ENCODE peak calls at places on chromosomes 3 and 15, in eight cellular contexts. One of them, this sample, is unnamed.

GRCh38 chr3:118682916-118683315 is 351.7 kb downstream of the IGSF11 start:
- DNase-seq in HT-29: no peak
- DNase-seq in caudate nucleus: no peak
- DNase-seq in CD8-positive, alpha-beta T cell: no peak
- DNase-seq in NCI-H2081: no peak
- DNase-seq in GM12891: no peak
- DNase-seq in CD8-positive, alpha-beta memory T cell: no peak
- DNase-seq in NCI-H2029 treated with DMSO at 0.1 percent for 48 hours: no peak
- DNase-seq in this sample: no peak

GRCh38 chr3:49028673-49029562 is at the start of gene IMPDH2:
- DNase-seq in caudate nucleus: peak; percentile 92
- DNase-seq in HT-29: peak; percentile 88
- DNase-seq in CD8-positive, alpha-beta memory T cell: peak; percentile 93
- DNase-seq in NCI-H2029 treated with DMSO at 0.1 percent for 48 hours: peak; percentile 66
- DNase-seq in GM12891: peak; percentile 70
- DNase-seq in NCI-H2081: peak; percentile 83
- DNase-seq in CD8-positive, alpha-beta T cell: peak; percentile 94
- DNase-seq in this sample: peak; percentile 95

GRCh38 chr15:57198654-57199241 is 177.6 kb upstream of the CGNL1 start:
- DNase-seq in caudate nucleus: no peak
- DNase-seq in NCI-H2081: peak; percentile 70
- DNase-seq in NCI-H2029 treated with DMSO at 0.1 percent for 48 hours: peak; percentile 76
- DNase-seq in HT-29: peak; percentile 76
- DNase-seq in GM12891: no peak
- DNase-seq in CD8-positive, alpha-beta memory T cell: no peak
- DNase-seq in CD8-positive, alpha-beta T cell: no peak
- DNase-seq in this sample: no peak

GRCh38 chr3:104069114-104069513 is 1297.6 kb upstream of the ALCAM start:
- DNase-seq in CD8-positive, alpha-beta memory T cell: no peak
- DNase-seq in caudate nucleus: no peak
- DNase-seq in CD8-positive, alpha-beta T cell: no peak
- DNase-seq in NCI-H2081: no peak
- DNase-seq in GM12891: no peak
- DNase-seq in HT-29: no peak
- DNase-seq in NCI-H2029 treated with DMSO at 0.1 percent for 48 hours: no peak
- DNase-seq in this sample: no peak

GRCh38 chr3:175009294-175009693 is 150.2 kb downstream of the NAALADL2 start:
- DNase-seq in NCI-H2029 treated with DMSO at 0.1 percent for 48 hours: no peak
- DNase-seq in GM12891: no peak
- DNase-seq in CD8-positive, alpha-beta T cell: no peak
- DNase-seq in HT-29: no peak
- DNase-seq in NCI-H2081: no peak
- DNase-seq in CD8-positive, alpha-beta memory T cell: no peak
- DNase-seq in caudate nucleus: no peak
- DNase-seq in this sample: no peak

GRCh38 chr15:69926011-69926410 is 171.7 kb downstream of the TLE3 start:
- DNase-seq in caudate nucleus: no peak
- DNase-seq in NCI-H2081: no peak
- DNase-seq in CD8-positive, alpha-beta memory T cell: no peak
- DNase-seq in CD8-positive, alpha-beta T cell: no peak
- DNase-seq in NCI-H2029 treated with DMSO at 0.1 percent for 48 hours: no peak
- DNase-seq in HT-29: no peak
- DNase-seq in GM12891: no peak
- DNase-seq in this sample: no peak

GRCh38 chr3:43970920-43971319 is 270.8 kb upstream of the TOPAZ1 start:
- DNase-seq in caudate nucleus: no peak
- DNase-seq in CD8-positive, alpha-beta T cell: no peak
- DNase-seq in NCI-H2029 treated with DMSO at 0.1 percent for 48 hours: no peak
- DNase-seq in HT-29: no peak
- DNase-seq in GM12891: no peak
- DNase-seq in NCI-H2081: no peak
- DNase-seq in CD8-positive, alpha-beta memory T cell: no peak
- DNase-seq in this sample: no peak

GRCh38 chr3:115836944-115837343 is 213.6 kb downstream of the GAP43 start:
- DNase-seq in NCI-H2029 treated with DMSO at 0.1 percent for 48 hours: no peak
- DNase-seq in CD8-positive, alpha-beta T cell: no peak
- DNase-seq in GM12891: no peak
- DNase-seq in CD8-positive, alpha-beta memory T cell: no peak
- DNase-seq in HT-29: peak; percentile 55
- DNase-seq in caudate nucleus: no peak
- DNase-seq in NCI-H2081: peak; percentile 9
- DNase-seq in this sample: no peak

GRCh38 chr3:46538803-46539442 is 27.2 kb downstream of the LRRC2 start:
- DNase-seq in HT-29: no peak
- DNase-seq in NCI-H2081: peak; percentile 13
- DNase-seq in caudate nucleus: peak; percentile 2
- DNase-seq in CD8-positive, alpha-beta T cell: peak; percentile 87
- DNase-seq in CD8-positive, alpha-beta memory T cell: peak; percentile 91
- DNase-seq in GM12891: peak; percentile 31
- DNase-seq in NCI-H2029 treated with DMSO at 0.1 percent for 48 hours: no peak
- DNase-seq in this sample: peak; percentile 33

GRCh38 chr3:12906141-12906915 is 65.0 kb upstream of the RPL32 start:
- DNase-seq in NCI-H2029 treated with DMSO at 0.1 percent for 48 hours: no peak
- DNase-seq in CD8-positive, alpha-beta memory T cell: no peak
- DNase-seq in HT-29: no peak
- DNase-seq in NCI-H2081: no peak
- DNase-seq in caudate nucleus: no peak
- DNase-seq in GM12891: no peak
- DNase-seq in CD8-positive, alpha-beta T cell: no peak
- DNase-seq in this sample: no peak

GRCh38 chr3:115990669-115991068 is 367.4 kb downstream of the GAP43 start:
- DNase-seq in caudate nucleus: no peak
- DNase-seq in HT-29: no peak
- DNase-seq in NCI-H2081: no peak
- DNase-seq in CD8-positive, alpha-beta T cell: no peak
- DNase-seq in GM12891: no peak
- DNase-seq in NCI-H2029 treated with DMSO at 0.1 percent for 48 hours: no peak
- DNase-seq in CD8-positive, alpha-beta memory T cell: no peak
- DNase-seq in this sample: no peak

GRCh38 chr3:4977001-4977888 is 2.0 kb upstream of the BHLHE40 start:
- DNase-seq in HT-29: peak; percentile 49
- DNase-seq in CD8-positive, alpha-beta memory T cell: peak; percentile 36
- DNase-seq in NCI-H2029 treated with DMSO at 0.1 percent for 48 hours: no peak
- DNase-seq in GM12891: no peak
- DNase-seq in NCI-H2081: no peak
- DNase-seq in CD8-positive, alpha-beta T cell: peak; percentile 45
- DNase-seq in caudate nucleus: peak; percentile 53
- DNase-seq in this sample: no peak

GRCh38 chr3:142987080-142987700 is 14.2 kb upstream of the U2SURP start:
- DNase-seq in NCI-H2081: peak; percentile 52
- DNase-seq in CD8-positive, alpha-beta memory T cell: peak; percentile 26
- DNase-seq in HT-29: peak; percentile 51
- DNase-seq in CD8-positive, alpha-beta T cell: no peak
- DNase-seq in GM12891: no peak
- DNase-seq in NCI-H2029 treated with DMSO at 0.1 percent for 48 hours: peak; percentile 30
- DNase-seq in caudate nucleus: no peak
- DNase-seq in this sample: no peak

GRCh38 chr3:160413613-160414248 is 14.3 kb downstream of the SMC4 start:
- DNase-seq in NCI-H2029 treated with DMSO at 0.1 percent for 48 hours: peak; percentile 80
- DNase-seq in NCI-H2081: peak; percentile 80
- DNase-seq in CD8-positive, alpha-beta T cell: peak; percentile 70
- DNase-seq in caudate nucleus: peak; percentile 30
- DNase-seq in CD8-positive, alpha-beta memory T cell: peak; percentile 62
- DNase-seq in GM12891: no peak
- DNase-seq in HT-29: peak; percentile 83
- DNase-seq in this sample: peak; percentile 70

GRCh38 chr3:10354373-10355015 is 33.6 kb upstream of the SEC13 start:
- DNase-seq in HT-29: no peak
- DNase-seq in CD8-positive, alpha-beta memory T cell: no peak
- DNase-seq in NCI-H2081: no peak
- DNase-seq in GM12891: no peak
- DNase-seq in CD8-positive, alpha-beta T cell: no peak
- DNase-seq in caudate nucleus: no peak
- DNase-seq in NCI-H2029 treated with DMSO at 0.1 percent for 48 hours: no peak
- DNase-seq in this sample: no peak

GRCh38 chr3:69092030-69092513 is 7.3 kb downstream of the ARL6IP5 start:
- DNase-seq in CD8-positive, alpha-beta memory T cell: peak; percentile 68
- DNase-seq in HT-29: no peak
- DNase-seq in NCI-H2081: no peak
- DNase-seq in NCI-H2029 treated with DMSO at 0.1 percent for 48 hours: no peak
- DNase-seq in CD8-positive, alpha-beta T cell: no peak
- DNase-seq in caudate nucleus: no peak
- DNase-seq in GM12891: no peak
- DNase-seq in this sample: peak; percentile 76

GRCh38 chr15:74038707-74039655 is 43.4 kb downstream of the GOLGA6A start:
- DNase-seq in NCI-H2029 treated with DMSO at 0.1 percent for 48 hours: no peak
- DNase-seq in CD8-positive, alpha-beta memory T cell: no peak
- DNase-seq in HT-29: no peak
- DNase-seq in GM12891: no peak
- DNase-seq in caudate nucleus: no peak
- DNase-seq in NCI-H2081: no peak
- DNase-seq in CD8-positive, alpha-beta T cell: no peak
- DNase-seq in this sample: no peak

GRCh38 chr3:5022966-5023776 is 43.9 kb downstream of the BHLHE40 start:
- DNase-seq in CD8-positive, alpha-beta T cell: no peak
- DNase-seq in GM12891: no peak
- DNase-seq in CD8-positive, alpha-beta memory T cell: no peak
- DNase-seq in HT-29: no peak
- DNase-seq in NCI-H2081: no peak
- DNase-seq in NCI-H2029 treated with DMSO at 0.1 percent for 48 hours: no peak
- DNase-seq in caudate nucleus: no peak
- DNase-seq in this sample: no peak

GRCh38 chr15:99582508-99582960 is 16.8 kb downstream of the MEF2A start:
- DNase-seq in caudate nucleus: no peak
- DNase-seq in CD8-positive, alpha-beta T cell: no peak
- DNase-seq in GM12891: no peak
- DNase-seq in HT-29: no peak
- DNase-seq in NCI-H2081: no peak
- DNase-seq in NCI-H2029 treated with DMSO at 0.1 percent for 48 hours: no peak
- DNase-seq in CD8-positive, alpha-beta memory T cell: no peak
- DNase-seq in this sample: no peak

GRCh38 chr3:117557469-117557868 is 847.9 kb downstream of the TUSC7 start:
- DNase-seq in GM12891: no peak
- DNase-seq in NCI-H2029 treated with DMSO at 0.1 percent for 48 hours: no peak
- DNase-seq in CD8-positive, alpha-beta T cell: no peak
- DNase-seq in NCI-H2081: peak; percentile 53
- DNase-seq in HT-29: no peak
- DNase-seq in caudate nucleus: no peak
- DNase-seq in CD8-positive, alpha-beta memory T cell: no peak
- DNase-seq in this sample: no peak

GRCh38 chr3:184168363-184169120 is 6.1 kb upstream of the AP2M1 start:
- DNase-seq in NCI-H2029 treated with DMSO at 0.1 percent for 48 hours: no peak
- DNase-seq in GM12891: no peak
- DNase-seq in CD8-positive, alpha-beta T cell: no peak
- DNase-seq in CD8-positive, alpha-beta memory T cell: no peak
- DNase-seq in NCI-H2081: no peak
- DNase-seq in HT-29: no peak
- DNase-seq in caudate nucleus: no peak
- DNase-seq in this sample: no peak

GRCh38 chr15:54990793-54991192 is 205.9 kb downstream of the RSL24D1 start:
- DNase-seq in NCI-H2081: no peak
- DNase-seq in HT-29: no peak
- DNase-seq in GM12891: no peak
- DNase-seq in CD8-positive, alpha-beta T cell: no peak
- DNase-seq in NCI-H2029 treated with DMSO at 0.1 percent for 48 hours: no peak
- DNase-seq in CD8-positive, alpha-beta memory T cell: no peak
- DNase-seq in caudate nucleus: no peak
- DNase-seq in this sample: no peak

GRCh38 chr3:10957976-10958749 is 34.4 kb upstream of the SLC6A1 start:
- DNase-seq in CD8-positive, alpha-beta memory T cell: no peak
- DNase-seq in CD8-positive, alpha-beta T cell: no peak
- DNase-seq in caudate nucleus: no peak
- DNase-seq in NCI-H2081: no peak
- DNase-seq in GM12891: no peak
- DNase-seq in NCI-H2029 treated with DMSO at 0.1 percent for 48 hours: peak; percentile 99
- DNase-seq in HT-29: no peak
- DNase-seq in this sample: no peak

GRCh38 chr3:126850370-126851085 is 132.4 kb upstream of the PLXNA1 start:
- DNase-seq in GM12891: no peak
- DNase-seq in CD8-positive, alpha-beta T cell: no peak
- DNase-seq in HT-29: no peak
- DNase-seq in NCI-H2081: no peak
- DNase-seq in NCI-H2029 treated with DMSO at 0.1 percent for 48 hours: no peak
- DNase-seq in caudate nucleus: no peak
- DNase-seq in CD8-positive, alpha-beta memory T cell: no peak
- DNase-seq in this sample: no peak

GRCh38 chr15:94584833-94585244 is 353.5 kb downstream of the MCTP2 start:
- DNase-seq in GM12891: peak; percentile 5
- DNase-seq in CD8-positive, alpha-beta T cell: peak; percentile 15
- DNase-seq in CD8-positive, alpha-beta memory T cell: peak; percentile 49
- DNase-seq in HT-29: peak; percentile 71
- DNase-seq in NCI-H2029 treated with DMSO at 0.1 percent for 48 hours: no peak
- DNase-seq in caudate nucleus: no peak
- DNase-seq in NCI-H2081: no peak
- DNase-seq in this sample: no peak

GRCh38 chr3:129525341-129525968 is 3.0 kb upstream of the RHO start:
- DNase-seq in caudate nucleus: no peak
- DNase-seq in GM12891: no peak
- DNase-seq in HT-29: no peak
- DNase-seq in NCI-H2029 treated with DMSO at 0.1 percent for 48 hours: no peak
- DNase-seq in CD8-positive, alpha-beta T cell: no peak
- DNase-seq in NCI-H2081: no peak
- DNase-seq in CD8-positive, alpha-beta memory T cell: no peak
- DNase-seq in this sample: no peak

GRCh38 chr3:42544492-42545283 is 37.1 kb downstream of the SEC22C start:
- DNase-seq in HT-29: peak; percentile 19
- DNase-seq in caudate nucleus: no peak
- DNase-seq in NCI-H2081: peak; percentile 75
- DNase-seq in CD8-positive, alpha-beta T cell: no peak
- DNase-seq in GM12891: no peak
- DNase-seq in NCI-H2029 treated with DMSO at 0.1 percent for 48 hours: peak; percentile 87
- DNase-seq in CD8-positive, alpha-beta memory T cell: no peak
- DNase-seq in this sample: no peak

GRCh38 chr15:40938530-40938870 is 9.4 kb downstream of the DLL4 start:
- DNase-seq in NCI-H2029 treated with DMSO at 0.1 percent for 48 hours: no peak
- DNase-seq in caudate nucleus: no peak
- DNase-seq in CD8-positive, alpha-beta memory T cell: no peak
- DNase-seq in HT-29: no peak
- DNase-seq in GM12891: no peak
- DNase-seq in NCI-H2081: no peak
- DNase-seq in CD8-positive, alpha-beta T cell: no peak
- DNase-seq in this sample: no peak

This sample was measured in putamen.